ENCODE peak calls at places on chromosomes 2 and 18, in five cellular contexts. One of them, this sample, is unnamed.

GRCh38 chr2:46353509-46353908 is 56.3 kb downstream of the EPAS1 start:
- DNase-seq in uterus: no peak
- DNase-seq in body of pancreas: peak
- DNase-seq in ovary: no peak
- DNase-seq in esophagus squamous epithelium: no peak
- DNase-seq in this sample: no peak

GRCh38 chr18:61398961-61399632 is 65.9 kb downstream of the CDH20 start:
- DNase-seq in esophagus squamous epithelium: no peak
- DNase-seq in ovary: no peak
- DNase-seq in body of pancreas: no peak
- DNase-seq in uterus: no peak
- DNase-seq in this sample: no peak

GRCh38 chr2:144198116-144198515 is 321.8 kb downstream of the ZEB2 start:
- DNase-seq in esophagus squamous epithelium: no peak
- DNase-seq in uterus: no peak
- DNase-seq in body of pancreas: no peak
- DNase-seq in ovary: no peak
- DNase-seq in this sample: no peak

GRCh38 chr2:9975805-9976447 is 24.4 kb downstream of the GRHL1 start:
- DNase-seq in body of pancreas: peak
- DNase-seq in esophagus squamous epithelium: no peak
- DNase-seq in ovary: no peak
- DNase-seq in uterus: no peak
- DNase-seq in this sample: no peak

GRCh38 chr18:23887035-23887434 is 127.5 kb upstream of the TTC39C start:
- DNase-seq in uterus: no peak
- DNase-seq in esophagus squamous epithelium: no peak
- DNase-seq in body of pancreas: no peak
- DNase-seq in ovary: no peak
- DNase-seq in this sample: no peak

GRCh38 chr2:31337860-31338259 is 76.7 kb downstream of the XDH start:
- DNase-seq in uterus: no peak
- DNase-seq in esophagus squamous epithelium: no peak
- DNase-seq in body of pancreas: no peak
- DNase-seq in ovary: no peak
- DNase-seq in this sample: no peak

GRCh38 chr18:71729611-71730010 is 814.5 kb downstream of the CBLN2 start:
- DNase-seq in body of pancreas: no peak
- DNase-seq in uterus: no peak
- DNase-seq in esophagus squamous epithelium: no peak
- DNase-seq in ovary: no peak
- DNase-seq in this sample: no peak

GRCh38 chr2:216777637-216778273 is 82.1 kb downstream of the TNP1 start:
- DNase-seq in uterus: no peak
- DNase-seq in ovary: no peak
- DNase-seq in body of pancreas: peak
- DNase-seq in esophagus squamous epithelium: no peak
- DNase-seq in this sample: no peak

GRCh38 chr18:55018602-55019001 is 59.3 kb upstream of the CCDC68 start:
- DNase-seq in uterus: no peak
- DNase-seq in body of pancreas: no peak
- DNase-seq in esophagus squamous epithelium: no peak
- DNase-seq in ovary: no peak
- DNase-seq in this sample: no peak

GRCh38 chr18:74899554-74899953 is 301.9 kb downstream of the ZNF407 start:
- DNase-seq in esophagus squamous epithelium: no peak
- DNase-seq in ovary: peak
- DNase-seq in body of pancreas: peak
- DNase-seq in uterus: peak
- DNase-seq in this sample: no peak

GRCh38 chr2:96692094-96692971 is 47.5 kb downstream of the LMAN2L start:
- DNase-seq in esophagus squamous epithelium: no peak
- DNase-seq in ovary: no peak
- DNase-seq in body of pancreas: no peak
- DNase-seq in uterus: no peak
- DNase-seq in this sample: no peak

GRCh38 chr18:68588169-68588568 is 126.7 kb downstream of the TMX3 start:
- DNase-seq in esophagus squamous epithelium: no peak
- DNase-seq in ovary: no peak
- DNase-seq in body of pancreas: no peak
- DNase-seq in uterus: no peak
- DNase-seq in this sample: no peak

GRCh38 chr2:20326163-20326780 is 24.4 kb downstream of the PUM2 start:
- DNase-seq in uterus: peak
- DNase-seq in ovary: peak
- DNase-seq in esophagus squamous epithelium: no peak
- DNase-seq in body of pancreas: peak
- DNase-seq in this sample: peak

GRCh38 chr2:12397861-12398260 is 318.9 kb upstream of the TRIB2 start:
- DNase-seq in uterus: no peak
- DNase-seq in ovary: no peak
- DNase-seq in body of pancreas: no peak
- DNase-seq in esophagus squamous epithelium: no peak
- DNase-seq in this sample: no peak

GRCh38 chr2:238512247-238512867 is 85.6 kb downstream of the ASB1 start:
- DNase-seq in esophagus squamous epithelium: no peak
- DNase-seq in ovary: no peak
- DNase-seq in body of pancreas: no peak
- DNase-seq in uterus: no peak
- DNase-seq in this sample: no peak

GRCh38 chr2:238518127-238518827 is 91.5 kb downstream of the ASB1 start:
- DNase-seq in body of pancreas: no peak
- DNase-seq in esophagus squamous epithelium: no peak
- DNase-seq in ovary: no peak
- DNase-seq in uterus: no peak
- DNase-seq in this sample: no peak

GRCh38 chr2:238513346-238513745 is 86.6 kb downstream of the ASB1 start:
- DNase-seq in body of pancreas: no peak
- DNase-seq in esophagus squamous epithelium: no peak
- DNase-seq in ovary: no peak
- DNase-seq in uterus: no peak
- DNase-seq in this sample: peak

GRCh38 chr2:238517209-238517608 is 90.5 kb downstream of the ASB1 start:
- DNase-seq in uterus: no peak
- DNase-seq in ovary: no peak
- DNase-seq in body of pancreas: no peak
- DNase-seq in esophagus squamous epithelium: no peak
- DNase-seq in this sample: no peak

GRCh38 chr2:238515411-238515810 is 88.7 kb downstream of the ASB1 start:
- DNase-seq in body of pancreas: no peak
- DNase-seq in ovary: no peak
- DNase-seq in esophagus squamous epithelium: no peak
- DNase-seq in uterus: no peak
- DNase-seq in this sample: no peak
- H3K27ac ChIP-seq in body of pancreas: no peak
- H3K27ac ChIP-seq in ovary: no peak
- H3K27ac ChIP-seq in esophagus squamous epithelium: no peak
- H3K27ac ChIP-seq in uterus: no peak
- H3K27ac ChIP-seq in this sample: no peak

GRCh38 chr2:233081731-233082221 is 21.6 kb downstream of the INPP5D start:
- DNase-seq in uterus: no peak
- DNase-seq in esophagus squamous epithelium: no peak
- DNase-seq in ovary: no peak
- DNase-seq in body of pancreas: no peak
- DNase-seq in this sample: no peak
- TF ChIP-seq POLR2A in uterus: no peak
- TF ChIP-seq POLR2A in esophagus squamous epithelium: no peak
- TF ChIP-seq POLR2A in ovary: no peak
- TF ChIP-seq POLR2A in body of pancreas: no peak
- TF ChIP-seq POLR2A in this sample: no peak

DNA sequence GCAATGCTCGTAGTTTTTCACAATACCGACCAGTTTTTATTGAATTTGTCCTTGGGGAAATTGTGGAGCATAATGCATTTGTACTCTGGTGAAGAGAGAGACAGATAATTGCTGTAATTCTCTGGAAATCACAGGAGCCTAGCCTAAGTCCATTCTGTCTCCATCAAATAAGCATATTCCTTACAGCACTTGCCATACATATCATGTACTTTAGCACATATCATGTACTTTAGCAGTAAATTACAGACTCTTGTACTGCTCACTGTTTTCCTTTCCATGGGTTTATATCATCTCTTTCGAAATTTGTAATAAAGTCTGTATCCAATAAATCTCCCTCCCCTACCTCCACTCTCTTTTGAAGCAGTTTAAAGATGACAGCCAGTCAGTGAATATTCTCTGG is 355.3 kb downstream of the CNTNAP5 start:
- DNase-seq in ovary: no peak
- DNase-seq in body of pancreas: no peak
- DNase-seq in esophagus squamous epithelium: no peak
- DNase-seq in uterus: no peak
- DNase-seq in this sample: no peak
- H3K27ac ChIP-seq in ovary: no peak
- H3K27ac ChIP-seq in body of pancreas: no peak
- H3K27ac ChIP-seq in esophagus squamous epithelium: no peak
- H3K27ac ChIP-seq in uterus: no peak
- H3K27ac ChIP-seq in this sample: no peak

GRCh38 chr2:871175-871727 is 79.4 kb upstream of the SNTG2 start:
- DNase-seq in body of pancreas: no peak
- DNase-seq in uterus: no peak
- DNase-seq in esophagus squamous epithelium: no peak
- DNase-seq in ovary: no peak
- DNase-seq in this sample: no peak
- TF ChIP-seq POLR2A in body of pancreas: no peak
- TF ChIP-seq POLR2A in uterus: no peak
- TF ChIP-seq POLR2A in esophagus squamous epithelium: no peak
- TF ChIP-seq POLR2A in ovary: no peak
- TF ChIP-seq POLR2A in this sample: no peak

GRCh38 chr2:109722026-109722425 is 72.1 kb upstream of the RGPD5 start:
- DNase-seq in esophagus squamous epithelium: no peak
- DNase-seq in ovary: no peak
- DNase-seq in body of pancreas: peak
- DNase-seq in uterus: no peak
- DNase-seq in this sample: peak
- H3K27ac ChIP-seq in esophagus squamous epithelium: peak
- H3K27ac ChIP-seq in ovary: no peak
- H3K27ac ChIP-seq in body of pancreas: no peak
- H3K27ac ChIP-seq in uterus: no peak
- H3K27ac ChIP-seq in this sample: peak

GRCh38 chr2:127025357-127026062 is 81.4 kb downstream of the BIN1 start:
- DNase-seq in body of pancreas: peak
- DNase-seq in esophagus squamous epithelium: no peak
- DNase-seq in ovary: peak
- DNase-seq in uterus: peak
- DNase-seq in this sample: no peak
- TF ChIP-seq POLR2A in body of pancreas: no peak
- TF ChIP-seq POLR2A in esophagus squamous epithelium: no peak
- TF ChIP-seq POLR2A in ovary: no peak
- TF ChIP-seq POLR2A in uterus: no peak
- TF ChIP-seq POLR2A in this sample: no peak

DNA sequence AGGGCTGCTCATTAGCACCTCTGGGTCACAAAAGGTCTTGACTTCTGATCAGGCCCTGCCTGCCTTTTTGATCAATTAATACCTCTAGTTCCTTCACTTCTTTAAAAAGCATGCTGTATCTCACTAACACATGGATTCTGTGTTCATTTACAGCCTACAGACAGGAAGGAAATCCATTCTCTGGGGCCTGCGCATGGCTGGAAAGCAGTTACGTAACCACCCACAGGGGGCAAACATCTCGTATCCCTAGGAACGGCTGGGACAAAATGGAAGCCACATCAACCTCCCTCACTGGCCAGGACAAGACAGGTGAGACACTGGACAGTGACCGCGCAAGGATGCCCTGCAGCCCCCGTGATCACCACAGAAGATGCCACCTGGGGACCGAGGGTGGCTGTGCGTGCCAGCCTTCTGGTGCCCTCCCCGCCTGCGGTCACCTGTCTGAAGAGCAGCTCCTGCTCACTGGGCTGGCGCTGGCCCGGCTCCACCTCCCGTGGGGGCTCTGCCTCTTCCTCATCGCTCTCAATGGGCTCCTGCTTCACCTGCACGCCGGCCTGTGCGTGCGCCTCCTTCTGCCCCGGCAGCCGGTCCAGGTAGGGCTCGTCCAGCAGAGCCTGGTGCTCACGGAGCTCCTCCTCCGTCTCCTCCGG is 266.9 kb downstream of the TWIST2 start:
- DNase-seq in ovary: no peak
- DNase-seq in body of pancreas: no peak
- DNase-seq in esophagus squamous epithelium: no peak
- DNase-seq in uterus: no peak
- DNase-seq in this sample: no peak
- H3K27ac ChIP-seq in ovary: peak
- H3K27ac ChIP-seq in body of pancreas: no peak
- H3K27ac ChIP-seq in esophagus squamous epithelium: peak
- H3K27ac ChIP-seq in uterus: peak
- H3K27ac ChIP-seq in this sample: no peak

GRCh38 chr2:159155791-159156190 is 130.7 kb downstream of the WDSUB1 start:
- DNase-seq in body of pancreas: no peak
- DNase-seq in esophagus squamous epithelium: no peak
- DNase-seq in uterus: no peak
- DNase-seq in ovary: no peak
- DNase-seq in this sample: no peak
- TF ChIP-seq POLR2A in body of pancreas: no peak
- TF ChIP-seq POLR2A in esophagus squamous epithelium: no peak
- TF ChIP-seq POLR2A in uterus: no peak
- TF ChIP-seq POLR2A in ovary: no peak
- TF ChIP-seq POLR2A in this sample: no peak

GRCh38 chr2:222919841-222920609 is 59.2 kb downstream of the ACSL3 start:
- DNase-seq in esophagus squamous epithelium: no peak
- DNase-seq in uterus: no peak
- DNase-seq in ovary: no peak
- DNase-seq in body of pancreas: no peak
- DNase-seq in this sample: no peak

GRCh38 chr2:222915092-222915957 is 54.5 kb downstream of the ACSL3 start:
- DNase-seq in esophagus squamous epithelium: no peak
- DNase-seq in body of pancreas: no peak
- DNase-seq in ovary: no peak
- DNase-seq in uterus: no peak
- DNase-seq in this sample: no peak

GRCh38 chr2:222912776-222913175 is 51.9 kb downstream of the ACSL3 start:
- DNase-seq in ovary: no peak
- DNase-seq in uterus: no peak
- DNase-seq in esophagus squamous epithelium: no peak
- DNase-seq in body of pancreas: no peak
- DNase-seq in this sample: no peak

GRCh38 chr2:222920657-222921186 is 59.9 kb downstream of the ACSL3 start:
- DNase-seq in ovary: no peak
- DNase-seq in uterus: no peak
- DNase-seq in esophagus squamous epithelium: no peak
- DNase-seq in body of pancreas: no peak
- DNase-seq in this sample: no peak

GRCh38 chr2:222916229-222917197 is 55.7 kb downstream of the ACSL3 start:
- DNase-seq in ovary: no peak
- DNase-seq in uterus: no peak
- DNase-seq in esophagus squamous epithelium: no peak
- DNase-seq in body of pancreas: no peak
- DNase-seq in this sample: no peak
- H3K27ac ChIP-seq in ovary: no peak
- H3K27ac ChIP-seq in uterus: no peak
- H3K27ac ChIP-seq in esophagus squamous epithelium: no peak
- H3K27ac ChIP-seq in body of pancreas: no peak
- H3K27ac ChIP-seq in this sample: no peak

DNA sequence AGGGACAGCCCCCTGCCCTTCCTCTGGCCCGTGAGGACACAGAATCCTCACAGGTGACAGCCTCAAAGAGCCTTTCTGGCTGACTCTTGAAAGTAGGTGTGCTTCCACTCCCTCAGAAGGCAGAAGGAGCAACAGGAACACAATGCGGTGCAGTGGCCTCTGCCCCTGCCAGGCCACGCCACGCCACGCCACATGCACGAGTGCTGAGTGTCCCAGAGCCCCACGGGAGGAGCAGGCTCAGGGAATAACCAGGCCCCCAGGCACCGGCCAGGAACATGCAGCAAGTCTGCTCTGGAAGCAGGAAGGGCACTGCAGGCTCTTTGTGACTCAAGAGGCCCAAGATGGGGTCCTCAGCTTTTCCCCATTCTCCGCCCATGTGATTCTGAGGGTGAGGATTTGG is 18.1 kb upstream of the CCDC74B start:
- DNase-seq in body of pancreas: no peak
- DNase-seq in ovary: no peak
- DNase-seq in esophagus squamous epithelium: no peak
- DNase-seq in uterus: no peak
- DNase-seq in this sample: no peak
- TF ChIP-seq POLR2A in body of pancreas: no peak
- TF ChIP-seq POLR2A in ovary: no peak
- TF ChIP-seq POLR2A in esophagus squamous epithelium: no peak
- TF ChIP-seq POLR2A in uterus: no peak
- TF ChIP-seq POLR2A in this sample: no peak